ENCODE peak calls at places on chromosomes 1 and 21, in five cellular contexts. S, I, F, V and J are unnamed samples.

GRCh38 chr1:236075848-236076247 is 11.0 kb upstream of the NID1 start:
- DNase-seq in S (no peak), I (no peak), F (no peak), V (no peak), J (no peak)

GRCh38 chr1:30719406-30720270 is 3.7 kb downstream of the MATN1 start:
- DNase-seq in S (peak; percentile 56), I (no peak), F (peak; percentile 58), V (no peak), J (no peak)

GRCh38 chr1:230976825-230977747 is 1.6 kb downstream of the TTC13 start:
- DNase-seq in S (no peak), I (no peak), F (no peak), V (no peak), J (no peak)

GRCh38 chr1:235079443-235079967 is 49.1 kb downstream of the TOMM20 start:
- DNase-seq in S (peak; percentile 98), I (peak; percentile 95), F (peak; percentile 35), V (peak; percentile 64), J (no peak)

GRCh38 chr1:159900086-159900680 is at the start of gene CFAP45:
- DNase-seq in S (peak; percentile 96), I (peak; percentile 91), F (peak; percentile 92), V (peak; percentile 91), J (peak; percentile 82)

GRCh38 chr1:111475706-111476105 is 1.9 kb downstream of the C1orf162 start:
- DNase-seq in S (no peak), I (no peak), F (no peak), V (no peak), J (no peak)

GRCh38 chr1:155813672-155814071 is 43.3 kb downstream of the GON4L start:
- DNase-seq in S (no peak), I (no peak), F (no peak), V (no peak), J (no peak)

GRCh38 chr1:184419734-184420161 is 32.9 kb downstream of the C1orf21 start:
- DNase-seq in S (no peak), I (no peak), F (no peak), V (no peak), J (no peak)

GRCh38 chr21:42624095-42624830 is 29.2 kb upstream of the PDE9A start:
- DNase-seq in S (no peak), I (no peak), F (no peak), V (peak; percentile 17), J (no peak)

GRCh38 chr1:156754219-156754618 is 2.7 kb upstream of the HDGF start:
- DNase-seq in S (no peak), I (no peak), F (no peak), V (no peak), J (no peak)

GRCh38 chr1:67610450-67610849 is 74.6 kb upstream of the GADD45A start:
- DNase-seq in S (no peak), I (no peak), F (no peak), V (no peak), J (no peak)

GRCh38 chr1:154962238-154962678 is 676 bp upstream of the PYGO2 start:
- DNase-seq in S (no peak), I (no peak), F (peak; percentile 53), V (no peak), J (no peak)

GRCh38 chr1:93814059-93814794 is 64.8 kb downstream of the DNTTIP2 start:
- DNase-seq in S (no peak), I (peak; percentile 68), F (peak; percentile 83), V (no peak), J (no peak)

GRCh38 chr1:32736812-32737791 is 34.5 kb upstream of the SYNC start:
- DNase-seq in S (peak; percentile 85), I (peak; percentile 66), F (no peak), V (no peak), J (no peak)

GRCh38 chr1:154476791-154477190 is 25.2 kb upstream of the TDRD10 start:
- DNase-seq in S (no peak), I (no peak), F (no peak), V (no peak), J (no peak)

GRCh38 chr1:110337704-110338199 is 1.4 kb upstream of the RBM15 start:
- DNase-seq in S (peak; percentile 84), I (peak; percentile 53), F (peak; percentile 49), V (peak; percentile 54), J (peak; percentile 43)

GRCh38 chr1:19452221-19452663 is 33.1 kb downstream of the CAPZB start:
- DNase-seq in S (no peak), I (no peak), F (peak; percentile 97), V (no peak), J (peak; percentile 67)

GRCh38 chr1:194442911-194443310 is 1256.5 kb upstream of the B3GALT2 start:
- DNase-seq in S (no peak), I (no peak), F (no peak), V (no peak), J (no peak)

GRCh38 chr21:14843991-14844390 is 220.8 kb downstream of the NRIP1 start:
- DNase-seq in S (no peak), I (no peak), F (peak; percentile 36), V (no peak), J (no peak)

GRCh38 chr1:79124756-79125155 is 118.2 kb upstream of the ADGRL4 start:
- DNase-seq in S (no peak), I (no peak), F (peak; percentile 19), V (no peak), J (no peak)

GRCh38 chr1:57916034-57916433 is 492.2 kb upstream of the DAB1 start:
- DNase-seq in S (no peak), I (no peak), F (no peak), V (no peak), J (no peak)

GRCh38 chr1:167544447-167544846 is 9.1 kb downstream of the CREG1 start:
- DNase-seq in S (no peak), I (peak; percentile 37), F (no peak), V (no peak), J (no peak)

GRCh38 chr21:17195965-17196364 is 316.9 kb upstream of the CXADR start:
- DNase-seq in S (no peak), I (no peak), F (no peak), V (no peak), J (no peak)

GRCh38 chr1:47575855-47576757 is 138.3 kb downstream of the FOXD2 start:
- DNase-seq in S (no peak), I (no peak), F (peak; percentile 45), V (no peak), J (no peak)

DNA sequence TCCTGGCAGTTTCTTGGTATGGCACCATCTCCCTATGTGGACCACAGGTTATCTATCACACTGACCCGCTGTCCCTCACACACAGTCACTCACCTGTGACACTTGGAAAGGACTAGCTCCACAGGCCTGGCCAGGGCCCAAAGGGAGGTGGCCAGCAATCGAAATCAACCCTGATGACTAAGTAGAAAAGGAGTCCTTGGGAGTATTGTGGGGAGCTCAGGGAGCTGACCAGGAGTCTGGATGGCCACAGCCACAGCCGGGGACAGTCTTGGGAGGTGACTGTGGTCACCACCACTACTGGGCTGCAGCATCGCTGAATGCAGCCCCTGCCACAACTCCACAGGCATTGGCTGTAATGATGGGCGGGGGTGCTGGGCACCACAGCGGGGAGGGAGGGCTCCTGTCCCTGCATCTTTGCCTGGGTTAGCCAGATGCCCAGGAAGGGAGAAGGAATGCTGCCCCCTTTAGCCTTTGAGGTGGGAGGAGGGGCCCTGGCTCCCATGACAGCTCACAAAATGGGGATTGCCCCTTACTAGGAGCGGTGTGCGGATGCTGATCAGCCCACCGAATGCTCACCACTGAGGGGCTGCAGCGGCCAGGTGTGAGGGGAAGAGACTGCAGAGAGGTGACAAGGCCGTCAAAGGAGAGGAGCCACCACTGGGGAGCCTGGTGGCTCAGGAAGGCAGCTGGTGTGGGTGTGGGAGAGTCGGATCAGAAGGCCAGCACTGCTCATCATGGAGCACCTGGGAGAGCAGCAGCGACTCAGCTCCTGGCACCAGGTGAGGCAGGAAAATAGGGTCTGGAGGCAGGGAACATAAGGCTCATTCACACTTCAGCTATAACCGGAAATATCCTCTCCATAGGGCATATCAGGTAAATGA is 61.3 kb downstream of the H3-3A start:
- DNase-seq in S (peak; percentile 58), I (peak; percentile 89), F (peak; percentile 53), V (no peak), J (no peak)
- H3K4me1 ChIP-seq in S (peaks cover 16% of the 10 kb centered on the region), I (peaks cover 59% of the 10 kb centered on the region), F (peaks cover 10% of the 10 kb centered on the region), V (no peaks in the 10 kb centered on the region), J (peaks cover 19% of the 10 kb centered on the region)

GRCh38 chr1:87730274-87731222 is 401.9 kb downstream of the LMO4 start:
- DNase-seq in S (no peak), I (no peak), F (peak; percentile 20), V (no peak), J (no peak)
- H3K27ac ChIP-seq in S (no peak overlapping the region), I (no peak overlapping the region), F (no peak overlapping the region), V (no peak overlapping the region), J (no peak overlapping the region)

GRCh38 chr21:33063907-33064622 is 5.9 kb upstream of the OLIG1 start:
- DNase-seq in S (no peak), I (no peak), F (no peak), V (no peak), J (no peak)
- H3K27me3 ChIP-seq in S (no peaks in the 10 kb centered on the region), I (peaks cover 91% of the 10 kb centered on the region), F (peaks cover 75% of the 10 kb centered on the region), V (no peaks in the 10 kb centered on the region), J (peaks cover 99% of the 10 kb centered on the region)

GRCh38 chr1:37595440-37596181 is at the start of gene GNL2:
- DNase-seq in S (peak; percentile 99), I (peak; percentile 99), F (peak; percentile 100), V (peak; percentile 97), J (peak; percentile 98)
- H3K4me1 ChIP-seq in S (peaks cover 6% of the 10 kb centered on the region), I (peaks cover 31% of the 10 kb centered on the region), F (peaks cover 20% of the 10 kb centered on the region), V (no peaks in the 10 kb centered on the region), J (peaks cover 27% of the 10 kb centered on the region)